ENCODE peak calls at places on chromosomes 3 and 15, in eight cellular contexts. L, B, P, V, Y, A, J and I are unnamed samples.
A peak's percentile ranks its signal among the peaks of the same experiment; 100 is the strongest.

GRCh38 chr15:48330855-48331795 is at the start of gene DUT:
- DNase-seq in L (peak; percentile 85), V (peak; percentile 78), Y (peak; percentile 76), J (peak; percentile 83), B (peak; percentile 88), P (peak; percentile 85), A (peak; percentile 82), I (peak; percentile 62)

GRCh38 chr15:95365615-95366107 is 964.8 kb upstream of the NR2F2 start:
- DNase-seq in Y (no peak), J (peak; percentile 85), V (no peak), A (peak; percentile 59), L (no peak), B (peak; percentile 77), P (no peak), I (no peak)

GRCh38 chr3:27728195-27729087 is 6.3 kb upstream of the EOMES start:
- DNase-seq in A (no peak), V (no peak), J (no peak), B (no peak), P (peak; percentile 70), Y (no peak), L (peak; percentile 30), I (no peak)

GRCh38 chr15:49423906-49424520 is 971 bp downstream of the FGF7 start:
- DNase-seq in P (no peak), A (no peak), V (no peak), B (no peak), L (no peak), Y (no peak), J (no peak), I (no peak)

GRCh38 chr15:70722266-70723123 is 40.9 kb downstream of the UACA start:
- DNase-seq in J (peak; percentile 79), Y (no peak), A (no peak), V (no peak), P (no peak), B (peak; percentile 71), L (peak; percentile 53), I (no peak)

GRCh38 chr3:135078283-135078682 is 283.2 kb downstream of the EPHB1 start:
- DNase-seq in V (no peak), A (no peak), B (no peak), J (no peak), L (no peak), Y (no peak), P (no peak), I (no peak)

GRCh38 chr3:57985176-57985976 is 22.8 kb upstream of the FLNB start:
- DNase-seq in V (no peak), B (no peak), A (no peak), J (no peak), P (no peak), L (no peak), Y (no peak), I (no peak)

GRCh38 chr3:52429031-52429430 is 15.9 kb downstream of the SEMA3G start:
- DNase-seq in J (no peak), L (no peak), A (no peak), Y (no peak), P (no peak), B (no peak), V (no peak), I (no peak)

GRCh38 chr3:171821778-171822358 is 11.6 kb upstream of the PLD1 start:
- DNase-seq in P (no peak), B (no peak), J (no peak), L (no peak), Y (no peak), V (no peak), A (no peak), I (no peak)

GRCh38 chr15:57477736-57478522 is 101.6 kb downstream of the CGNL1 start:
- DNase-seq in J (no peak), B (no peak), L (no peak), A (no peak), P (no peak), V (no peak), Y (no peak), I (no peak)

GRCh38 chr15:31440754-31441298 is 114.2 kb downstream of the KLF13 start:
- DNase-seq in A (no peak), J (peak; percentile 39), Y (no peak), L (no peak), P (no peak), V (peak; percentile 39), B (peak; percentile 14), I (peak; percentile 62)

GRCh38 chr3:97021778-97022177 is 207.4 kb downstream of the EPHA6 start:
- DNase-seq in A (no peak), V (no peak), Y (no peak), J (no peak), L (no peak), P (no peak), B (no peak), I (no peak)

GRCh38 chr3:53186726-53187125 is 25.7 kb downstream of the PRKCD start:
- DNase-seq in P (no peak), L (no peak), A (no peak), J (no peak), V (no peak), Y (no peak), B (no peak), I (peak; percentile 35)

GRCh38 chr3:162742159-162742717 is 1245.6 kb downstream of the OTOL1 start:
- DNase-seq in J (no peak), V (no peak), Y (no peak), L (no peak), P (no peak), A (no peak), B (no peak), I (no peak)

GRCh38 chr15:23497710-23498111 is 50.7 kb upstream of the GOLGA6L2 start:
- DNase-seq in L (no peak), V (no peak), Y (no peak), A (no peak), J (peak; percentile 28), P (peak; percentile 18), B (no peak), I (no peak)

GRCh38 chr15:40217166-40217785 is 21.6 kb upstream of the PAK6 start:
- DNase-seq in A (no peak), Y (peak; percentile 67), V (peak; percentile 56), L (peak; percentile 65), J (peak; percentile 83), B (peak; percentile 67), P (no peak), I (no peak)

GRCh38 chr3:123369085-123369484 is 79.8 kb downstream of the ADCY5 start:
- DNase-seq in L (no peak), P (no peak), B (no peak), A (no peak), Y (no peak), V (no peak), J (no peak), I (no peak)

GRCh38 chr3:123370819-123371218 is 78.1 kb downstream of the ADCY5 start:
- DNase-seq in J (no peak), P (no peak), A (no peak), V (no peak), Y (no peak), L (no peak), B (no peak), I (no peak)

GRCh38 chr3:123361019-123361418 is 87.9 kb downstream of the ADCY5 start:
- DNase-seq in P (no peak), A (no peak), J (no peak), V (no peak), B (no peak), L (no peak), Y (no peak), I (no peak)

GRCh38 chr3:123367467-123368154 is 81.3 kb downstream of the ADCY5 start:
- DNase-seq in A (no peak), P (no peak), J (no peak), B (no peak), L (no peak), Y (no peak), V (no peak), I (no peak)

DNA sequence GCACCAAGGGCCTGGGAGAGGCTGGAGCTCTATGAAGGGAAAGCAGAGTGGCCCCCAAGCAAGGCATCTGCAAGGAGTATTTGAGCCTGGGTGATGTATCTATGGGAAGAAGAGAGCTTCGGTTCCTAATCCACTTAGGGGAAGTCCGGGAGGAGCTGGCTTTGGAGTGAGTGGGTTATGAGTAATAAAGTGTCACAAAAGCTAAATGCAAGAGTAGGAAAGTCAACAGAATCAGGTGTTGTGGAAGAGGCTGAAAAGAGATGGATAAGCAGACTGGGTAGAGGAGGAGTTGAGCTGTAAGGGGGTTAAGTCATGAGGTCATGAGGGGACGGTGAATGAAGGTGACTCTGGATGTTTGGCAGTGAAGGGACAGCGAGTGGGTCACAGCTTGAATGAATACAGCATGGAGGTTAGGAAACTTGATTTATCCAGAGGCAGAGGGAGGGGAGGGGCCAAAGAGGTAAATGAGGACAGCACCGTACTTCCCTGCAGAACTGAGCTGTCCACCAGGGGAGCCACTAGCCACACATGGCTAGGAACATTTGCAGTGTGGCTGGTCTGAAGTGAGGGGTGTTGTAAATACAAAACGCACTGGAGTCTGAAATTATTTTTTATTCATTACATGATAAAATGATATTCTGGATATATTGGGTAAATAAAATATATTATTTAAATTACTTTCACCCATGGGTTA is 83.3 kb downstream of the ADCY5 start:
- DNase-seq in V (no peak), P (peak; percentile 46), L (no peak), J (peak; percentile 37), B (no peak), Y (no peak), A (no peak), I (no peak)
- TF ChIP-seq CTCF in V (peak; percentile 46), P (peak; percentile 64), L (peak; percentile 28), J (peak; percentile 68), B (peak; percentile 55), Y (no peak), A (peak; percentile 57), I (no peak)

DNA sequence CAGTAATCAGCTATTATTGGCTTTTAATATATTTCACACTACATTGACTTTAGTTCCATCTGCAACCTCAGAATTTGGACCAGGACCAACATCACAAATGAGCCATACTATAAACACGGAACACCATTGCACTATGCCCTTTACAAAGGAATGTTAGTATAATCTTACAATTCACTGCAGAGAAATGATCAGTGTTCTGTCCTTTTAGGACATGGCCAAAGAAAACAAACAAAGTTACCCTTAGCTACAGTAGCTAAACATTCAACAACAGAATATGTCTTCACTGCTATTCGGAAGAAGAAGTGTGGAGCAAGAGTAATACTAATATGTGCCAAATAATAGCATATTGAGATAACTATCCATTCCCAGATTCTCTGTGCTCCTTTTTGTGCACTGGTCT is 90.4 kb downstream of the NAALADL2 start:
- DNase-seq in V (peak; percentile 91), A (no peak), B (peak; percentile 97), L (no peak), Y (no peak), P (no peak), J (peak; percentile 99), I (no peak)
- TF ChIP-seq CTCF in V (no peak), A (no peak), B (no peak), L (no peak), Y (no peak), P (no peak), J (no peak), I (no peak)

DNA sequence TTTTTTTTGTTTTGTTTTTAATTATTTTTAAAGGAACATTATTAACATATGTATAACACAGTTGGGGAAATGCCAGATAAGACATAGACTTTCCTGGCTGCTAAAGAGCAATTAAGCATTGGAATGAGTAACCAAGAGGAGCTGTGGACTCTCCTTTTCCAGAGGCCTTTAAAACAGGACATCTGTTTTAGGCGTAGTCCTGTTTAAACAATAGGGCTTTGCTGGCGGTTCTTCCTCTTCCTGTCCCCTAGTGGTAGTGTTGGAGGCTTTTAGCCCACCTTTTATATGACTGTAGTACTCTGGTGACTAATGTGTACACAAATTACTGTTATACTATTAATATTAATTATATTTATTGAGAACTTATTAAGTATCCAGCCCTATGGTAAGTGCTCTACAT is 81.9 kb downstream of the PPARG start:
- DNase-seq in J (peak; percentile 30), L (no peak), Y (no peak), P (no peak), V (peak; percentile 56), A (no peak), B (peak; percentile 31), I (no peak)
- TF ChIP-seq CTCF in J (peak; percentile 43), L (no peak), Y (no peak), P (no peak), V (peak; percentile 38), A (peak; percentile 37), B (no peak), I (no peak)

GRCh38 chr3:160225181-160226025 is at the start of gene C3orf80:
- DNase-seq in J (peak; percentile 27), Y (no peak), L (peak; percentile 80), B (no peak), A (no peak), P (peak; percentile 78), V (peak; percentile 32), I (peak; percentile 49)
- TF ChIP-seq CTCF in J (no peak), Y (peak; percentile 29), L (peak; percentile 25), B (no peak), A (peak; percentile 52), P (peak; percentile 11), V (no peak), I (peak; percentile 27)